ENCODE peak calls at places on chromosomes 6 and 20, in four cellular contexts. P is stomach, Y is HCT116, X is HL-60. L is an unnamed sample.

GRCh38 chr6:166957087-166957804 is 896 bp upstream of the RNASET2 start:
- DNase-seq in P (peak), X (peak), Y (no peak), L (no peak)

GRCh38 chr6:125014157-125014957 is 52.1 kb downstream of the RNF217 start:
- DNase-seq in X (no peak), Y (no peak), P (no peak), L (no peak)

GRCh38 chr20:49865559-49865958 is 49.8 kb downstream of the SPATA2 start:
- DNase-seq in X (no peak), Y (no peak), P (no peak), L (no peak)

GRCh38 chr20:47717421-47717820 is 67.9 kb downstream of the SULF2 start:
- DNase-seq in Y (no peak), X (no peak), P (no peak), L (no peak)

GRCh38 chr20:36802326-36803223 is 29.0 kb upstream of the DSN1 start:
- DNase-seq in X (no peak), P (no peak), Y (no peak), L (no peak)

GRCh38 chr6:169959129-169960002 is 207.9 kb downstream of the ERMARD start:
- DNase-seq in X (peak), Y (no peak), P (peak), L (no peak)

GRCh38 chr6:169990095-169991030 is 238.9 kb downstream of the ERMARD start:
- DNase-seq in X (peak), P (peak), Y (no peak), L (peak)

GRCh38 chr6:30061766-30062458 is 847 bp downstream of the POLR1H start:
- DNase-seq in Y (no peak), P (peak), X (peak), L (no peak)

GRCh38 chr6:73739097-73739496 is 43.1 kb downstream of the CD109 start:
- DNase-seq in Y (peak), X (peak), P (no peak), L (no peak)

GRCh38 chr20:19828233-19828632 is 70.2 kb downstream of the RIN2 start:
- DNase-seq in X (peak), Y (peak), P (no peak), L (peak)

GRCh38 chr6:144653885-144654505 is 368.9 kb downstream of the UTRN start:
- DNase-seq in X (peak), P (no peak), Y (no peak), L (no peak)

GRCh38 chr20:52191132-52191435 is 495 bp downstream of the ZFP64 start:
- DNase-seq in X (no peak), P (no peak), Y (no peak), L (no peak)

GRCh38 chr20:61577065-61577464 is 325.0 kb downstream of the CDH4 start:
- DNase-seq in P (no peak), X (no peak), Y (no peak), L (no peak)

GRCh38 chr6:107911711-107912110 is 46.3 kb downstream of the SEC63 start:
- DNase-seq in P (no peak), Y (no peak), X (no peak), L (no peak)

GRCh38 chr20:50153153-50153499 is 397 bp downstream of the PEDS1 start:
- DNase-seq in Y (no peak), X (no peak), P (no peak), L (no peak)

GRCh38 chr6:13390658-13391057 is 62.3 kb upstream of the TBC1D7 start:
- DNase-seq in X (no peak), P (no peak), Y (no peak), L (no peak)

GRCh38 chr6:79536615-79536968 is 638 bp downstream of the LCA5 start:
- DNase-seq in P (no peak), X (no peak), Y (no peak), L (no peak)

GRCh38 chr6:109443425-109443950 is 3.0 kb downstream of the SMPD2 start:
- DNase-seq in P (no peak), Y (no peak), X (no peak), L (no peak)

GRCh38 chr20:10674684-10675455 is 1.1 kb upstream of the JAG1 start:
- DNase-seq in Y (peak), P (peak), X (peak), L (peak)

DNA sequence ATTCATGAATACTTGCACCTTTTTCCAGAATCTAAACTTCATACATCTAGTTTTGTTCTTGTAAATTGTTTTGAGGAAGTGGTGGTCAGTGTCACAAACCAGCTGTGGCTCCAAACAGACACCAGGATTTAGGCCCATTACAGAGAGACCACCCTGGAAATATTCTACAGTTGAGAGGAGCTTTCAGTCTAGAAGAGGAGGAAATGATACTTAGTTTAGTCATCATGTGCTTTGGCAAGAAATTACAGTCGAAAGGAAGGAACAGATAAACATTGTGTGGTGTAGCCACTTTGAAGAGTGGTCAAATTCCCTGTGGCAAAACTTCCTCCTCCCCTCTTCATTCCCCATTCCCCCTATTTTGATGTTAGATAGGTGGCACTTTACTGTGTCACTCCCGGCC is 15.7 kb downstream of the DCBLD1 start:
- DNase-seq in P (no peak), X (no peak), Y (no peak), L (no peak)
- TF ChIP-seq POLR2AphosphoS5 in P (no peak), X (no peak), Y (peak), L (no peak)

GRCh38 chr6:129929433-129929832 is 68.3 kb upstream of the TMEM244 start:
- DNase-seq in Y (no peak), P (no peak), X (no peak), L (no peak)
- TF ChIP-seq POLR2AphosphoS5 in Y (no peak), P (no peak), X (no peak), L (no peak)

GRCh38 chr6:40486576-40486975 is 100.6 kb downstream of the LRFN2 start:
- DNase-seq in Y (no peak), X (no peak), P (no peak), L (no peak)

GRCh38 chr6:40485795-40486194 is 101.4 kb downstream of the LRFN2 start:
- DNase-seq in P (no peak), Y (no peak), X (no peak), L (no peak)

GRCh38 chr6:40482532-40482931 is 104.6 kb downstream of the LRFN2 start:
- DNase-seq in P (no peak), Y (no peak), X (no peak), L (no peak)

GRCh38 chr6:40485300-40485699 is 101.9 kb downstream of the LRFN2 start:
- DNase-seq in X (no peak), P (no peak), Y (no peak), L (no peak)

GRCh38 chr6:40484066-40484465 is 103.1 kb downstream of the LRFN2 start:
- DNase-seq in X (no peak), P (no peak), Y (no peak), L (no peak)
- TF ChIP-seq POLR2AphosphoS5 in X (no peak), P (no peak), Y (no peak), L (no peak)

GRCh38 chr20:56788041-56788670 is 159.1 kb downstream of the TFAP2C start:
- DNase-seq in Y (peak), P (no peak), X (no peak), L (no peak)
- TF ChIP-seq POLR2AphosphoS5 in Y (peak), P (no peak), X (no peak), L (no peak)

DNA sequence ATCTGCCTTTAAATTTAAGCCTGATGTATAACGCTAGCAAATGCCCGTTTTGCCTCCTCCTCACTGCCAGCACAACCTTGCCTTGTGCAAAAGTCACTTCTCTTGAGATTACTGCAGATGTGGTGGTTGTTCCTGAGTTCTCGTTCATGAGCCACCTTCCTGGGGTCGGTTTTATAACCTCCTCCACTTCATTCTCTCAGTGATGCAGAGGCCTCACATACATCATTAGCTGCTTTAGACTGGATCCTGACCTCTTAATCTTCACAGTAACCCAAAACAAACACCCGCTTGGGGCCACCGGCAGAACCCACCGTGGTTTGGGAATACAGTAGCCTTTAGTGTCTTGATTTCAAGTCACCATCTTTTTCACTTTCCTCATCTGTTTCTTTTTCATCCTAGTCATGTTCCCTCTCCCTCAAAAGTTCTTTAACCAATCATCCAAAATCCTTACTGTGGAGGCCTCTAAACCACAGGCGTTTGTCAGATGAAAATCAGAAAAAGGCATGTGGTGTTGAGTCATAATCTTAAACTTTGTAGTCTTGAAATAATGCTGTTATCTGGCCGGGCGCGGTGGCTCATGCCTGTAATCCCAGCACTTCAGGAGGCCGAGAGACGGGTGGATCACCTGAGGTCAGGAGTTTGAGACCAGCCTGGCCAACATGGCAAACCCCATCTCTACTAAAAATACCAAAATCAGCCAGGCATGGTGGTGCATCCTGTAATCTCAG is 430.3 kb upstream of the SOX4 start:
- DNase-seq in Y (peak), P (no peak), X (no peak), L (no peak)
- TF ChIP-seq POLR2AphosphoS5 in Y (no peak), P (no peak), X (no peak), L (no peak)

GRCh38 chr6:136812174-136812573 is 10.2 kb upstream of the PEX7 start:
- DNase-seq in X (no peak), P (no peak), Y (no peak), L (no peak)

GRCh38 chr6:136811261-136811660 is 11.1 kb upstream of the PEX7 start:
- DNase-seq in Y (no peak), X (no peak), P (no peak), L (no peak)

GRCh38 chr6:136822051-136822378 is 377 bp upstream of the PEX7 start:
- DNase-seq in Y (no peak), P (no peak), X (no peak), L (no peak)

GRCh38 chr6:136820541-136820940 is 1.9 kb upstream of the PEX7 start:
- DNase-seq in Y (no peak), X (no peak), P (no peak), L (no peak)

DNA sequence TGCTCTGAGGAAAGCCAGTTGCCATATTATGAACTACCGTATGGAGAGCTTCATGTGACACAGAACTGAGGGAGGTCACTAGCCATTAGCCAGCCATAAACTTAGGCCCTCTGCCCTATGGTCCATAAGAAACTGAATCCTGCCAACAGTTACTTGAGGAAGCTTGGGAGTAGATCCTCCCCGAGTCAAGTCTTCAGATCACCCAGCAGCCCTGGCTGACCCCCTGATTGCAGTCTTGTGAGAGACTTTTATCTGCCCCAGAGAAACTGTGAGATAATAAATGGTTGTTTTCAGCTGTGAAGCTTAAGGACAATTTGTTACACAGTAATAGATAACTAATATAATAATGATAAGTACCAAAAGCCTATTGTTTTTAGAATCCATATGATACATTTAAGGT is 5.7 kb upstream of the PEX7 start:
- DNase-seq in P (no peak), X (no peak), Y (no peak), L (no peak)
- TF ChIP-seq POLR2AphosphoS5 in P (no peak), X (no peak), Y (no peak), L (no peak)

DNA sequence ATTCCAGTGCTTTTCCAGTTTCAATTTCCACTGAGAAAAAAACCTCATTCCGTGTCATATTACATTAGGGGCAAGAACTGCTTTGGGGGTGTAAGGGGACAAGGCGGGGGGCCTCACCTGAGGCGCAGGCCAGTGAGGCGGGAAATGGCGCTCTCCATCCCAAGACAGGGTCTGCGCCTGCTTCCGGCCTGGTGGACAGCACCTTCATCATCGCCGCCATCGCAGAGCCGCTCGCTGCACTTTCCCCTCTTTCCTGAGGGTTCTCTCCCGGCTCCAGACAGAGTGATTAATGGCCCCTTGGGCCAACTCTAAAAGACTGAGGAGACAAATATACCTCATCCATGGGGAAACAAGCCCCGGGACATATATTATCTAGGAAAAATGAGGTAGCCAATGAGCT is 270.0 kb upstream of the SOX4 start:
- DNase-seq in Y (no peak), X (no peak), P (no peak), L (no peak)
- TF ChIP-seq POLR2AphosphoS5 in Y (no peak), X (no peak), P (no peak), L (no peak)

GRCh38 chr20:46139908-46140482 is 21.9 kb downstream of the CD40 start:
- DNase-seq in Y (no peak), X (no peak), P (peak), L (no peak)
- TF ChIP-seq POLR2AphosphoS5 in Y (no peak), X (no peak), P (no peak), L (no peak)